ENCODE peak calls at places on chromosome 15, in six cellular contexts. U is AG04450, H is PC-9, Z is OCI-LY7, M is ovary, Y is DND-41. W is an unnamed sample.

GRCh38 chr15:31265871-31266711 is 60.5 kb upstream of the KLF13 start:
- DNase-seq in H (no peak), Z (peak), M (no peak), Y (peak), U (no peak), W (peak)

GRCh38 chr15:41853191-41853590 is 14.5 kb downstream of the PLA2G4B start:
- DNase-seq in U (no peak), M (no peak), H (no peak), Z (no peak), Y (no peak), W (no peak)

GRCh38 chr15:63080638-63081250 is 38.2 kb downstream of the TPM1 start:
- DNase-seq in H (no peak), U (no peak), Z (no peak), Y (no peak), M (no peak), W (no peak)

GRCh38 chr15:98905981-98906711 is 101.4 kb downstream of the PGPEP1L start:
- DNase-seq in U (no peak), Y (no peak), Z (no peak), H (no peak), M (no peak), W (no peak)

GRCh38 chr15:41804920-41805666 is 22.8 kb upstream of the JMJD7 start:
- DNase-seq in H (no peak), Y (no peak), Z (no peak), M (no peak), U (no peak), W (no peak)

GRCh38 chr15:64841258-64842098 is at the start of gene PLEKHO2:
- DNase-seq in Y (peak), U (peak), H (peak), Z (peak), M (peak), W (peak)

GRCh38 chr15:89847101-89847500 is 32.4 kb upstream of the ANPEP start:
- DNase-seq in Z (no peak), M (no peak), H (no peak), Y (no peak), U (no peak), W (no peak)

GRCh38 chr15:60701261-60702019 is 222.5 kb upstream of the ICE2 start:
- DNase-seq in M (no peak), Y (no peak), U (no peak), Z (no peak), H (no peak), W (no peak)

GRCh38 chr15:41930221-41930866 is 36.5 kb upstream of the SPTBN5 start:
- DNase-seq in Z (no peak), Y (no peak), H (peak), U (peak), M (no peak), W (no peak)

GRCh38 chr15:62068071-62068786 is 1.5 kb downstream of the C2CD4A start:
- DNase-seq in M (peak), Y (no peak), U (no peak), H (peak), Z (no peak), W (peak)

GRCh38 chr15:54374184-54374947 is 396.1 kb downstream of the UNC13C start:
- DNase-seq in M (no peak), U (no peak), Z (no peak), H (no peak), Y (no peak), W (peak)

DNA sequence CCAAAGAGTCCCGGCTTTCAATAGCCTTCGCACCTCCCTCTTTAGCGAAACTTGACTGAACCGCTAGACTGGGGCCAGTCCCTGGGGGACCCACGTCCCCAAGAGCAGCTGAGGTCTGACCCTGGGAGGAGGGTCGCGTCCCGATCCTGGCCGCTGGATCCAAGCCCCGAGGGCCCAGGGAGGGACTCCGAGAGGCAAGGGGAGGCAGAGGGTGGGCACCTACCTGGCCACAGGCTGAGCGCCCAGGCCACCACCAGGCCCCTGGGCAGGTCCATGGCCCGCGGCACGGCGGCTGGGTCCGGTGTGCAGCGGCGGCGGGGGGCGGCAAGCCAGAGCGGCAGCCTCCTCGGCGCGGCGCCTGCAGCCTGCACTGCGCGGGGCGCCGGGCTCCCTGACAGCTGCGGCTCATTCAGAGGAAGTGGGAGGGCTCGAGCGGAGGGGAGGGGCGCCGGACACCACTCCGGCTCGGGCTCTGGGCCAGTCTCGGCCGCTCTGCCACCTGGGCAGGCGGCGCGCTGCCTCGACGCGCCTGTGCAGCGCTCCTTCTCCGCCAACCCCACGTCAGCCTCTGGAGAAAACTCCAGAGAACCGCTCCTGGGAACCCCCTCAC is at the start of gene ITGA11:
- DNase-seq in Y (no peak), U (no peak), M (peak), H (peak), Z (no peak), W (no peak)
- H3K27ac ChIP-seq in Y (no peak), U (no peak), M (no peak), H (no peak), Z (no peak), W (no peak)

DNA sequence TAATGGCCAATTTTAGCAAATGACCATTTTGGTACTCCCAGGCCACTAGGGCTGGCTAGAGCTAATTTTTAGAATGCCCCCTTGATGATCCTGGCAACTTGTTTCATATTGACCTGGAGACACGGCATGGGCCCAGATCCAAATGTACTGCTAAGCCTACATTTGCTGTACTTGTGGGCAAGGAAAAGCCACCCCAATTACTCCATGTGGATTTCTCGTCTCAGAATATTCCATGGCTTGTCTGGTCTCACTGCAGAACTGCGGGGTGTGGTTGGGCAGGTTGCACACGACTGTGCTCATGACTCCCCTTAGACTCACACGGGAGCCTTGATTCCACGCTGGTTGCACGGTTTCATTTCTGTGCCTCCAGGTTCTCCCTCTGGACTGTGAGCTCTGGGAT is 140.9 kb downstream of the RPLP1 start:
- DNase-seq in Z (no peak), M (no peak), Y (no peak), H (no peak), U (no peak), W (no peak)
- H3K27ac ChIP-seq in Z (no peak), M (no peak), Y (no peak), H (no peak), U (no peak), W (no peak)

DNA sequence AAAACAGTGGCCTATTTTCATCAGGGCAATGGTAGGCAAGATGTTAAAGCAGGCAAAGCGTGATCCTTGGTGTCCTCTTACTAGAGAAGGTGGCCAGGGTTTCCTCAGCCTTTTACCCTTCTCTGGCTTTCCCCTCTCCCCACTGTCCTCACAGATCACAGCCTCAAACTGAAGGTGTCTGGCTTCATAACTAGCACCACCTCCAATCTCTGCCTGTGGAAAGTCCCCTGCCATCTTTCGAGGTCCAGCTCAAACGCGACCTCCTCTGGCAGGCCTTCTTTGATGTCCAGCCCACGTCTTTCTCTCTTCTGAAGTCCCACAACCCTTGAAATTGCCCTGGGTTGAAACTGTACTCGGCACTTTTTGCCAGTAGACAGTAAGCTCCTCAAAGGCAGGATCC is 35.9 kb downstream of the CYP19A1 start:
- DNase-seq in Y (no peak), H (no peak), U (no peak), Z (no peak), M (no peak), W (no peak)
- H3K27ac ChIP-seq in Y (no peak), H (no peak), U (no peak), Z (no peak), M (no peak), W (no peak)

GRCh38 chr15:84616235-84616634 is 15.4 kb downstream of the ZSCAN2 start:
- DNase-seq in Y (no peak), U (no peak), H (no peak), Z (no peak), M (no peak), W (no peak)

GRCh38 chr15:84625125-84625524 is 24.3 kb downstream of the ZSCAN2 start:
- DNase-seq in M (no peak), Y (no peak), H (no peak), Z (no peak), U (no peak), W (peak)

GRCh38 chr15:84620626-84621025 is 19.8 kb downstream of the ZSCAN2 start:
- DNase-seq in M (no peak), U (no peak), Z (no peak), Y (no peak), H (no peak), W (no peak)

GRCh38 chr15:84624359-84624758 is 23.6 kb downstream of the ZSCAN2 start:
- DNase-seq in U (no peak), Y (no peak), H (no peak), Z (no peak), M (no peak), W (no peak)

DNA sequence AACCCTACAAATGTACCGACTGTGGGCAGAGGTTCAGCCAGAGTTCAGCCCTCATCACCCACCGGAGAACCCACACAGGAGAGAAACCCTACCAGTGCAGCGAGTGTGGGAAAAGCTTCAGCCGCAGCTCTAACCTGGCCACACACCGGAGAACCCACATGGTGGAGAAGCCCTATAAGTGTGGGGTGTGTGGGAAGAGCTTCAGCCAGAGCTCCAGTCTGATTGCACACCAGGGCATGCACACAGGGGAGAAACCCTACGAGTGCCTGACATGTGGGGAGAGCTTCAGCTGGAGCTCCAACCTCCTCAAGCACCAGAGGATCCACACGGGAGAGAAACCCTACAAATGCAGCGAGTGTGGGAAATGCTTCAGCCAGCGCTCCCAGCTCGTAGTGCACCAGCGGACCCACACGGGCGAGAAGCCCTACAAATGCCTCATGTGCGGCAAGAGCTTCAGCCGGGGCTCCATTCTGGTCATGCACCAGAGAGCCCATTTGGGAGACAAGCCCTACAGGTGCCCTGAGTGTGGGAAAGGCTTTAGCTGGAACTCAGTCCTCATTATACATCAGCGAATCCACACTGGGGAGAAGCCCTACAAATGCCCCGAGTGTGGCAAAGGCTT is 20.7 kb downstream of the ZSCAN2 start:
- DNase-seq in M (no peak), U (no peak), Z (no peak), Y (no peak), H (no peak), W (no peak)
- H3K27ac ChIP-seq in M (no peak), U (no peak), Z (no peak), Y (no peak), H (no peak), W (no peak)

GRCh38 chr15:79337591-79337990 is 26.7 kb downstream of the TMED3 start:
- DNase-seq in H (no peak), M (no peak), Z (no peak), U (no peak), Y (no peak), W (no peak)

GRCh38 chr15:79339588-79340314 is 28.8 kb downstream of the TMED3 start:
- DNase-seq in M (no peak), Z (peak), Y (peak), U (peak), H (peak), W (no peak)

GRCh38 chr15:79341361-79341760 is 30.4 kb downstream of the TMED3 start:
- DNase-seq in U (no peak), H (no peak), Y (no peak), Z (no peak), M (no peak), W (no peak)

GRCh38 chr15:79340315-79340602 is 29.3 kb downstream of the TMED3 start:
- DNase-seq in Y (no peak), H (no peak), M (no peak), U (no peak), Z (no peak), W (no peak)
- H3K27ac ChIP-seq in Y (no peak), H (no peak), M (no peak), U (no peak), Z (no peak), W (no peak)

GRCh38 chr15:43824302-43825246 is at the start of gene MFAP1:
- DNase-seq in H (peak), Y (peak), M (peak), U (peak), Z (peak), W (peak)

GRCh38 chr15:43826029-43826507 is 734 bp upstream of the WDR76 start:
- DNase-seq in Z (no peak), Y (no peak), H (no peak), M (no peak), U (no peak), W (no peak)

GRCh38 chr15:43828061-43828657 is 1.4 kb downstream of the WDR76 start:
- DNase-seq in Z (peak), U (no peak), M (no peak), Y (peak), H (no peak), W (no peak)
- H3K27ac ChIP-seq in Z (peak), U (no peak), M (no peak), Y (peak), H (no peak), W (no peak)